ENCODE peak calls at places on chromosomes 3 and 15, in nine cellular contexts. S is SW 1271, E is AML-193, W is GM10248, P is B cell, C is activated gamma-delta T cell treated with Interleukin-2 at 50 U/mL for 16 hours, M is ELF-1, X is NCI-H2107, I is endothelial cell. D is an unnamed sample.

GRCh38 chr15:60933914-60934885 is 294.9 kb downstream of the RORA start:
- DNase-seq in X (no peak), M (peak), I (no peak), W (no peak), S (no peak), P (no peak), C (no peak), E (no peak), D (peak)

GRCh38 chr3:100068758-100069345 is 45.4 kb downstream of the FILIP1L start:
- DNase-seq in I (peak), C (peak), P (peak), S (no peak), M (peak), W (peak), E (peak), X (peak), D (peak)

GRCh38 chr3:191688756-191689433 is 227.9 kb downstream of the PYDC2 start:
- DNase-seq in P (no peak), S (no peak), X (no peak), W (no peak), E (no peak), C (no peak), I (no peak), M (peak), D (no peak)

GRCh38 chr3:123610331-123610730 is 25.5 kb upstream of the HACD2 start:
- DNase-seq in X (peak), S (no peak), W (no peak), E (no peak), P (peak), M (no peak), C (no peak), I (no peak), D (no peak)

GRCh38 chr3:169390310-169390731 is 273.2 kb downstream of the MECOM start:
- DNase-seq in E (no peak), X (peak), W (no peak), P (no peak), S (no peak), I (no peak), M (no peak), C (no peak), D (no peak)

GRCh38 chr3:37645801-37646380 is 215.8 kb upstream of the CTDSPL start:
- DNase-seq in S (no peak), W (no peak), C (no peak), P (no peak), E (no peak), M (no peak), I (no peak), X (no peak), D (no peak)

GRCh38 chr15:51155906-51156305 is 61.2 kb upstream of the TNFAIP8L3 start:
- DNase-seq in E (no peak), C (no peak), X (no peak), S (no peak), I (no peak), P (no peak), W (no peak), M (no peak), D (no peak)

GRCh38 chr3:111808439-111808838 is 50.6 kb upstream of the PHLDB2 start:
- DNase-seq in E (no peak), M (no peak), X (no peak), W (no peak), I (no peak), S (no peak), P (no peak), C (no peak), D (no peak)

GRCh38 chr15:98551936-98552562 is 96.3 kb upstream of the IGF1R start:
- DNase-seq in W (no peak), I (no peak), E (no peak), P (no peak), S (no peak), C (no peak), M (no peak), X (no peak), D (no peak)

GRCh38 chr3:25412269-25412668 is 15.8 kb upstream of the RARB start:
- DNase-seq in I (no peak), X (no peak), S (no peak), P (no peak), E (no peak), W (no peak), C (no peak), M (no peak), D (no peak)

GRCh38 chr3:124969963-124970722 is 35.6 kb upstream of the MUC13 start:
- DNase-seq in P (no peak), M (no peak), E (no peak), S (no peak), I (no peak), C (no peak), X (no peak), W (no peak), D (no peak)

GRCh38 chr15:77642793-77643430 is 10.2 kb upstream of the LINGO1 start:
- DNase-seq in M (peak), X (no peak), P (no peak), I (no peak), E (no peak), S (no peak), W (no peak), C (no peak), D (no peak)